ENCODE peak calls at places on chromosomes 2 and 18, in ten cellular contexts. K is thyroid gland; N is CD4-positive, CD25-positive, alpha-beta regulatory T cell; X is WERI-Rb-1; U is upper lobe of right lung; W is CD8-positive, alpha-beta T cell; F is A549; P is cardiac muscle cell; Z is heart left ventricle; B is right cardiac atrium. Q is an unnamed sample. For H3K9me3, the result is how much of the 10 kb centered on the place peaks cover.

GRCh38 chr2:96527052-96527964 is 9.2 kb upstream of the ARID5A start:
- DNase-seq in K (peak), N (peak), X (no peak), U (peak), W (peak), F (no peak), P (peak), Z (no peak), B (peak), Q (no peak)

GRCh38 chr2:235498556-235499305 is 4.9 kb downstream of the AGAP1 start:
- DNase-seq in K (no peak), N (no peak), X (peak), U (no peak), W (no peak), F (no peak), P (no peak), Z (no peak), B (no peak), Q (no peak)

GRCh38 chr18:48662021-48662661 is 123.3 kb downstream of the CTIF start:
- DNase-seq in K (peak), N (no peak), X (no peak), U (no peak), W (no peak), F (peak), P (peak), Z (no peak), B (no peak), Q (no peak)

GRCh38 chr18:9441061-9441460 is 34.3 kb upstream of the RALBP1 start:
- DNase-seq in K (no peak), N (no peak), X (no peak), U (no peak), W (no peak), F (no peak), P (no peak), Z (no peak), B (no peak), Q (no peak)

GRCh38 chr18:29164020-29164706 is 987.2 kb upstream of the CDH2 start:
- DNase-seq in K (no peak), N (no peak), X (no peak), U (no peak), W (no peak), F (peak), P (no peak), Z (no peak), B (no peak), Q (no peak)

GRCh38 chr2:48016620-48017019 is 110.3 kb upstream of the FBXO11 start:
- DNase-seq in K (no peak), N (no peak), X (no peak), U (no peak), W (no peak), F (peak), P (no peak), Z (no peak), B (no peak), Q (no peak)

GRCh38 chr2:215828528-215829184 is 184.7 kb downstream of the MREG start:
- DNase-seq in K (peak), N (no peak), X (peak), U (peak), W (peak), F (peak), P (peak), Z (peak), B (peak), Q (peak)

GRCh38 chr2:102423368-102423767 is 408 bp downstream of the IL18RAP start:
- DNase-seq in K (no peak), N (no peak), X (no peak), U (no peak), W (no peak), F (no peak), P (no peak), Z (no peak), B (no peak), Q (no peak)

GRCh38 chr2:206832886-206833285 is 67.5 kb downstream of the FASTKD2 start:
- DNase-seq in K (no peak), N (no peak), X (no peak), U (no peak), W (no peak), F (no peak), P (no peak), Z (no peak), B (no peak), Q (no peak)

GRCh38 chr2:6139142-6139541 is 447.0 kb downstream of the SOX11 start:
- DNase-seq in K (no peak), N (no peak), X (no peak), U (no peak), W (no peak), F (no peak), P (no peak), Z (no peak), B (no peak), Q (no peak)

GRCh38 chr18:63731215-63731614 is 28.5 kb downstream of the SERPINB11 start:
- DNase-seq in K (no peak), N (no peak), X (no peak), U (no peak), W (no peak), F (no peak), P (no peak), Z (no peak), B (no peak), Q (no peak)

GRCh38 chr2:28716265-28716865 is 35.3 kb upstream of the PPP1CB start:
- DNase-seq in K (peak), N (no peak), X (peak), U (no peak), W (no peak), F (peak), P (no peak), Z (peak), B (peak), Q (no peak)

GRCh38 chr2:74862268-74862964 is 28.5 kb downstream of the HK2 start:
- DNase-seq in K (no peak), N (no peak), X (no peak), U (peak), W (no peak), F (no peak), P (no peak), Z (no peak), B (no peak), Q (peak)
- H3K27ac ChIP-seq in K (no peak), N (no peak), X (no peak), U (no peak), W (no peak), F (no peak), P (peak), Z (no peak), B (no peak), Q (peak)

GRCh38 chr2:44927979-44928659 is 13.4 kb upstream of the SIX3 start:
- DNase-seq in K (no peak), N (no peak), X (no peak), U (no peak), W (no peak), F (no peak), P (peak), Z (no peak), B (no peak), Q (no peak)
- H3K4me3 ChIP-seq in K (no peak), N (no peak), X (no peak), U (no peak), W (no peak), F (no peak), P (peak), Z (peak), B (peak), Q (no peak)

DNA sequence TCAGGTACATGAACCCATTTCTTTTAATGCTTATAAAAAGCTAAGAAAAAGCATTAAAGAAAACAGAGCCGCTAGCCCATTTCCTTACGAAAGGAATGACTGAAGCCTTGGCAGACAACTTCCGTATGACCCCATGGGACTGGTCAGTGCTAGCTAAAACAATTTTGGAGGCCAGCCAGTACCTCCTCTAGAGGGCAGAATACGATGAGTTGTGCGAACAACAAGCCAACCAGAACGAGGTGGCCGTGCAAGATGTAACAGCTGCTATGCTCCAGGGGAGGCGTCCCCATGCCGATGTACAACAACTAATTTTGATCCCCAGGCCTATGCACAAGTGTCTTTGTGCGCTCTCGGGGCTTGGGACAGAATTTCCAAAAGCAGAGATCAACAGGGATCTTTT is 16.7 kb downstream of the MAP3K2 start:
- DNase-seq in K (peak), N (no peak), X (no peak), U (no peak), W (no peak), F (no peak), P (no peak), Z (peak), B (peak), Q (no peak)
- H3K9me3 ChIP-seq in K (under half), N (under half), X (under half), U (under half), W (under half), F (under half), P (under half), Z (under half), B (under half), Q (under half)

DNA sequence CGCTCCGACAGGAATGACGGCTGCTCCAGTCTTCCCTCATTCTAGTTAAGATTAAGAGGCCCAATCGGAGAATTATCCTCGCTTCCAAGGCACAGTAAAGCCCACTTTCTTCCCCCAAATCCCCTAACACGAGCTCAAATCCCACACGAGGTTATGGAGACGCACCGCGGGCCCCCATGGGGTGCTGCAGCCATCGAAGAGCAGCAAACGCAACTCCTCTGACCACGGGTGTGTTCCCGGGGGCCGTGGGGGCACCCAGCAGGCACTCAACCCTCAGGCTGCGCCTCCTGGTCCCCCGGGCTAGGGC is 446 bp downstream of the COPS9 start:
- DNase-seq in K (no peak), N (no peak), X (no peak), U (no peak), W (no peak), F (peak), P (no peak), Z (no peak), B (no peak), Q (no peak)
- H3K27ac ChIP-seq in K (no peak), N (peak), X (peak), U (peak), W (peak), F (peak), P (no peak), Z (peak), B (peak), Q (peak)

GRCh38 chr2:12720181-12720580 is 3.4 kb downstream of the TRIB2 start:
- DNase-seq in K (no peak), N (no peak), X (no peak), U (no peak), W (peak), F (no peak), P (no peak), Z (no peak), B (no peak), Q (no peak)

GRCh38 chr2:12723741-12724463 is 7.2 kb downstream of the TRIB2 start:
- DNase-seq in K (no peak), N (no peak), X (no peak), U (no peak), W (no peak), F (no peak), P (no peak), Z (no peak), B (no peak), Q (no peak)

GRCh38 chr2:12720752-12721151 is 4.0 kb downstream of the TRIB2 start:
- DNase-seq in K (no peak), N (no peak), X (no peak), U (no peak), W (no peak), F (no peak), P (no peak), Z (no peak), B (no peak), Q (no peak)

GRCh38 chr2:12721571-12722444 is 5.1 kb downstream of the TRIB2 start:
- DNase-seq in K (no peak), N (no peak), X (peak), U (no peak), W (peak), F (no peak), P (no peak), Z (no peak), B (no peak), Q (no peak)

GRCh38 chr2:12722445-12723316 is 5.9 kb downstream of the TRIB2 start:
- DNase-seq in K (no peak), N (no peak), X (no peak), U (no peak), W (no peak), F (no peak), P (no peak), Z (no peak), B (no peak), Q (no peak)
- H3K4me3 ChIP-seq in K (no peak), N (peak), X (no peak), U (peak), W (no peak), F (no peak), P (no peak), Z (peak), B (peak), Q (peak)

GRCh38 chr2:27572439-27572838 is 10.4 kb upstream of the ZNF512 start:
- DNase-seq in K (no peak), N (no peak), X (no peak), U (no peak), W (no peak), F (no peak), P (no peak), Z (no peak), B (no peak), Q (no peak)

GRCh38 chr2:27572998-27573429 is 9.8 kb upstream of the ZNF512 start:
- DNase-seq in K (no peak), N (no peak), X (no peak), U (no peak), W (no peak), F (no peak), P (no peak), Z (no peak), B (no peak), Q (no peak)

GRCh38 chr2:27571681-27572080 is 11.2 kb upstream of the ZNF512 start:
- DNase-seq in K (no peak), N (no peak), X (no peak), U (no peak), W (no peak), F (no peak), P (no peak), Z (no peak), B (no peak), Q (no peak)

GRCh38 chr2:27571197-27571596 is 11.6 kb upstream of the ZNF512 start:
- DNase-seq in K (no peak), N (no peak), X (no peak), U (no peak), W (no peak), F (no peak), P (no peak), Z (no peak), B (no peak), Q (no peak)

DNA sequence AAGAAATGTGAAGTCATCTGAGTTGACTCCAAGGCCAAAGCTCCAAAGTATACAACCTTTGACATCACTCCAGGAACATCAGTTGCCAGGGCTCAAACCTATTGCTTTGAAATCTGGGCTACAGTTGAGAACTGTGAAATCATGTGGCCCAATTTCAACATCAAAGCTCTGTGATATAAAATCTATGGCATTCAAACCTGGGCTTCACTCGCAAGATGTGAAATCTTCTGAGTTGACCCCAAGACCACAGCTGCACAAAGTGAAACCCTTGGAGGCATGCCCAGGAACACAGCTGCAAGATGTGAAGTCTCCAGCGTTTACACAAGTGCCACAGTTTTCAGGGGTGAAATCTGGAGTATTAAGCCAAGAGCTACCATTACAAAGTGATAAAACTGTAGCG is 9.4 kb upstream of the ZNF512 start:
- DNase-seq in K (no peak), N (no peak), X (no peak), U (no peak), W (no peak), F (no peak), P (no peak), Z (no peak), B (no peak), Q (no peak)
- H3K9me3 ChIP-seq in K (under half), N (under half), X (under half), U (under half), W (under half), F (half or more), P (under half), Z (under half), B (under half), Q (under half)

GRCh38 chr2:200752332-200752731 is 59.4 kb upstream of the BZW1 start:
- DNase-seq in K (no peak), N (no peak), X (no peak), U (no peak), W (no peak), F (no peak), P (no peak), Z (no peak), B (no peak), Q (no peak)
- H3K27ac ChIP-seq in K (no peak), N (no peak), X (no peak), U (no peak), W (no peak), F (no peak), P (no peak), Z (no peak), B (no peak), Q (no peak)

DNA sequence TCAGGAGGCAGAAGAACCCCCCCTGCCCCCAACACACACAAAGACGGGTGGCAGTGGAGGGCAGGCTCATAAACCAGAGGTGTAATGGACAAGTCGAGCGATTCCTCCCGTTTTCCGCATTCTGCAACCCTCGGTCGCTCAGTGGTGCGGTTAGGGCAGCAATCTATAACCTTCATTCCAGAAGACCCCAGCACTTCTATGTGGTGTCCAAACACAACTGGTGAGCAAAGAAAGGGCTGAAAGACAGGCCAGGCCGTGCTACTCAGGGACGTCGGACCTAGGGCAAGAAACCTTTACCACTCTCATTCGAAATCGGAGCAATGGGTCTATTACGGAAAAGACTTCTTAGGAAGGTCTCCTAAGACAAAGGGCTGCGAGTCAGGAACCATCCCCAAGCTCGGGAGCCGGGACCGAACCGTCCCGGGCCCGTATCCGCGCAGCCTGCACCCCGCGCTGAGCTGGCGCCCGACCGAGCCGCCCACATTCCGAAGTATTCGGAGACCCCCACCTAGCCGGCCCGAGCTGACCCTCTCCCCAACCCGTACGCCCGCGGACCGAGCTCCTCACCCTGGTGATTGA is 568 bp downstream of the ARL5A start:
- DNase-seq in K (peak), N (peak), X (no peak), U (no peak), W (peak), F (peak), P (peak), Z (peak), B (peak), Q (peak)
- H3K4me3 ChIP-seq in K (peak), N (peak), X (peak), U (peak), W (peak), F (peak), P (peak), Z (peak), B (peak), Q (peak)

GRCh38 chr18:78643981-78644380 is 335.6 kb upstream of the SALL3 start:
- DNase-seq in K (no peak), N (no peak), X (no peak), U (no peak), W (no peak), F (no peak), P (no peak), Z (no peak), B (no peak), Q (no peak)
- H3K9me3 ChIP-seq in K (under half), N (under half), X (under half), U (under half), W (under half), F (under half), P (under half), Z (under half), B (under half), Q (under half)